ENCODE peak calls at places on chromosomes 5 and 9, in seven cellular contexts. One of them, this sample, is unnamed.

GRCh38 chr5:172834570-172835245 is 657 bp downstream of the ERGIC1 start:
- DNase-seq in fibroblast of lung: no peak
- DNase-seq in A549: no peak
- DNase-seq in IMR-90: no peak
- DNase-seq in H9: peak
- DNase-seq in thyroid gland: no peak
- DNase-seq in endothelial cell: peak
- DNase-seq in this sample: peak

GRCh38 chr5:179407191-179408175 is 62.2 kb upstream of the ADAMTS2 start:
- DNase-seq in fibroblast of lung: no peak
- DNase-seq in A549: no peak
- DNase-seq in IMR-90: no peak
- DNase-seq in H9: no peak
- DNase-seq in thyroid gland: no peak
- DNase-seq in endothelial cell: no peak
- DNase-seq in this sample: no peak

GRCh38 chr5:134267366-134268018 is 41.6 kb upstream of the PPP2CA start:
- DNase-seq in fibroblast of lung: peak
- DNase-seq in A549: no peak
- DNase-seq in IMR-90: peak
- DNase-seq in H9: no peak
- DNase-seq in thyroid gland: no peak
- DNase-seq in endothelial cell: no peak
- DNase-seq in this sample: no peak

GRCh38 chr9:4904322-4905134 is 80.5 kb upstream of the JAK2 start:
- DNase-seq in fibroblast of lung: peak
- DNase-seq in A549: no peak
- DNase-seq in IMR-90: peak
- DNase-seq in H9: no peak
- DNase-seq in thyroid gland: no peak
- DNase-seq in endothelial cell: no peak
- DNase-seq in this sample: no peak

GRCh38 chr9:98708933-98709911 is at the start of gene GABBR2:
- DNase-seq in fibroblast of lung: peak
- DNase-seq in A549: no peak
- DNase-seq in IMR-90: peak
- DNase-seq in H9: peak
- DNase-seq in thyroid gland: peak
- DNase-seq in endothelial cell: peak
- DNase-seq in this sample: peak

GRCh38 chr9:87567047-87567446 is 69.4 kb downstream of the DAPK1 start:
- DNase-seq in fibroblast of lung: no peak
- DNase-seq in A549: no peak
- DNase-seq in IMR-90: no peak
- DNase-seq in H9: no peak
- DNase-seq in thyroid gland: no peak
- DNase-seq in endothelial cell: no peak
- DNase-seq in this sample: no peak

GRCh38 chr5:978051-978450 is 30.6 kb upstream of the NKD2 start:
- DNase-seq in fibroblast of lung: no peak
- DNase-seq in A549: no peak
- DNase-seq in IMR-90: no peak
- DNase-seq in H9: peak
- DNase-seq in thyroid gland: no peak
- DNase-seq in endothelial cell: no peak
- DNase-seq in this sample: no peak

GRCh38 chr5:169964247-169964646 is 16.0 kb downstream of the INSYN2B start:
- DNase-seq in fibroblast of lung: no peak
- DNase-seq in A549: no peak
- DNase-seq in IMR-90: no peak
- DNase-seq in H9: no peak
- DNase-seq in thyroid gland: no peak
- DNase-seq in endothelial cell: no peak
- DNase-seq in this sample: no peak

GRCh38 chr5:97164846-97165245 is 18.2 kb downstream of the RIOK2 start:
- DNase-seq in fibroblast of lung: peak
- DNase-seq in A549: no peak
- DNase-seq in IMR-90: peak
- DNase-seq in H9: no peak
- DNase-seq in thyroid gland: no peak
- DNase-seq in endothelial cell: no peak
- DNase-seq in this sample: no peak

GRCh38 chr9:135342206-135343130 is 137.1 kb upstream of the PPP1R26 start:
- DNase-seq in fibroblast of lung: no peak
- DNase-seq in A549: no peak
- DNase-seq in IMR-90: no peak
- DNase-seq in H9: no peak
- DNase-seq in thyroid gland: no peak
- DNase-seq in endothelial cell: no peak
- DNase-seq in this sample: no peak

GRCh38 chr5:145752947-145753346 is 82.2 kb downstream of the PRELID2 start:
- DNase-seq in fibroblast of lung: peak
- DNase-seq in A549: no peak
- DNase-seq in IMR-90: peak
- DNase-seq in H9: no peak
- DNase-seq in thyroid gland: no peak
- DNase-seq in endothelial cell: no peak
- DNase-seq in this sample: no peak
- TF ChIP-seq CTCF in fibroblast of lung: no peak
- TF ChIP-seq CTCF in A549: no peak
- TF ChIP-seq CTCF in IMR-90: no peak
- TF ChIP-seq CTCF in H9: no peak
- TF ChIP-seq CTCF in thyroid gland: no peak
- TF ChIP-seq CTCF in endothelial cell: no peak
- TF ChIP-seq CTCF in this sample: no peak

DNA sequence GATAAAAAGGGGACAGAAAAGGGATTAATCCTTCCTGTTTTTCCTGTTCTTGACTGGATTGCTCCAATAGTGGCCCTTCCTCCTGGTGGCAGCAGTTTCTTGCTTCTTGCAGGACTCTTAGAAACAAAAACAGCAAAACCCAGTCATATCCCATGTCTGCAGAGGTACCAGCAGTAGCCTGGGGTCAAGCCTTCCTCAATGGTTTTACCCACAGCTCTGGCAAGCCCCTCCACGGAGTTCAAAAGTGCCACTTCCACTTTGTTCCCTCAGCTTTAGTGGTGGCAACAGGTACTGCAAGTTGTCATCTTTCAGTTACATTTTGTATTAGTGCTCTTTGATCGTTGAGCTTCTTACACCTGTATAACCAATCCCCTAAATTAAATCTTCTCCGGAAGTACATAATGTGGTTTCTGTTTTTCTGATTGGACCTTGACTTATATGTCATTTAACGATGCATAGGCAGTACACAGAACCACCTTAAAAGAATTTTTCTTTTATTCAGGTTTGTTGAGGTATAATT is 8.7 kb upstream of the RANBP6 start:
- DNase-seq in fibroblast of lung: no peak
- DNase-seq in A549: peak
- DNase-seq in IMR-90: no peak
- DNase-seq in H9: no peak
- DNase-seq in thyroid gland: no peak
- DNase-seq in endothelial cell: peak
- DNase-seq in this sample: peak
- TF ChIP-seq CTCF in fibroblast of lung: peak
- TF ChIP-seq CTCF in A549: peak
- TF ChIP-seq CTCF in IMR-90: peak
- TF ChIP-seq CTCF in H9: peak
- TF ChIP-seq CTCF in thyroid gland: peak
- TF ChIP-seq CTCF in endothelial cell: peak
- TF ChIP-seq CTCF in this sample: peak

GRCh38 chr5:30438785-30439184 is 754.7 kb upstream of the CDH6 start:
- DNase-seq in fibroblast of lung: no peak
- DNase-seq in A549: no peak
- DNase-seq in IMR-90: no peak
- DNase-seq in H9: no peak
- DNase-seq in thyroid gland: no peak
- DNase-seq in endothelial cell: no peak
- DNase-seq in this sample: no peak
- TF ChIP-seq CTCF in fibroblast of lung: no peak
- TF ChIP-seq CTCF in A549: no peak
- TF ChIP-seq CTCF in IMR-90: no peak
- TF ChIP-seq CTCF in H9: peak
- TF ChIP-seq CTCF in thyroid gland: no peak
- TF ChIP-seq CTCF in endothelial cell: no peak
- TF ChIP-seq CTCF in this sample: no peak

GRCh38 chr5:110594866-110595265 is 131.6 kb downstream of the TMEM232 start:
- DNase-seq in fibroblast of lung: no peak
- DNase-seq in A549: no peak
- DNase-seq in IMR-90: no peak
- DNase-seq in H9: no peak
- DNase-seq in thyroid gland: no peak
- DNase-seq in endothelial cell: no peak
- DNase-seq in this sample: no peak

GRCh38 chr5:110588241-110588962 is 138.1 kb downstream of the TMEM232 start:
- DNase-seq in fibroblast of lung: no peak
- DNase-seq in A549: no peak
- DNase-seq in IMR-90: no peak
- DNase-seq in H9: no peak
- DNase-seq in thyroid gland: no peak
- DNase-seq in endothelial cell: no peak
- DNase-seq in this sample: no peak

GRCh38 chr5:110590187-110590586 is 136.3 kb downstream of the TMEM232 start:
- DNase-seq in fibroblast of lung: peak
- DNase-seq in A549: no peak
- DNase-seq in IMR-90: peak
- DNase-seq in H9: no peak
- DNase-seq in thyroid gland: no peak
- DNase-seq in endothelial cell: no peak
- DNase-seq in this sample: no peak
- TF ChIP-seq CTCF in fibroblast of lung: peak
- TF ChIP-seq CTCF in A549: no peak
- TF ChIP-seq CTCF in IMR-90: peak
- TF ChIP-seq CTCF in H9: peak
- TF ChIP-seq CTCF in thyroid gland: peak
- TF ChIP-seq CTCF in endothelial cell: peak
- TF ChIP-seq CTCF in this sample: peak

DNA sequence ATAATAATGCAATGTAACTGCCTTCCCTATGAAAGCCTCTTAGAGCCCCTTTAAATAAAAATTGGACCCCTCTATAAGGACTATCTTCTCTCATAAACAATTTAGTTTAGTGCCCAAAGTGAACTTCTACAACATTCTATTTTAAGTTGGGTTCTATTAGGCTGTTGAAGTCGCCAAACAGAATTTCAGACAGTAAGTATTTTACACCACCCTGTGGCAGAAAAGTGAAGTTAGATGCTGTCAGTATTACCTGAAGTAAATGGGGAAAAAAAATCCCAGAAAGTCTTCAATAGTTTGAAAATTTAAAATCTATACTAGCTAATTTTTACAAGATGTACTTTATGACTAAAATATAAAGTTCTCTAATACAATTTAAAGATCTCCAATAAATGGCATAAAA is 29.5 kb downstream of the CAAP1 start:
- DNase-seq in fibroblast of lung: peak
- DNase-seq in A549: peak
- DNase-seq in IMR-90: peak
- DNase-seq in H9: no peak
- DNase-seq in thyroid gland: no peak
- DNase-seq in endothelial cell: no peak
- DNase-seq in this sample: no peak
- TF ChIP-seq CTCF in fibroblast of lung: peak
- TF ChIP-seq CTCF in A549: peak
- TF ChIP-seq CTCF in IMR-90: peak
- TF ChIP-seq CTCF in H9: peak
- TF ChIP-seq CTCF in thyroid gland: peak
- TF ChIP-seq CTCF in endothelial cell: peak
- TF ChIP-seq CTCF in this sample: peak

DNA sequence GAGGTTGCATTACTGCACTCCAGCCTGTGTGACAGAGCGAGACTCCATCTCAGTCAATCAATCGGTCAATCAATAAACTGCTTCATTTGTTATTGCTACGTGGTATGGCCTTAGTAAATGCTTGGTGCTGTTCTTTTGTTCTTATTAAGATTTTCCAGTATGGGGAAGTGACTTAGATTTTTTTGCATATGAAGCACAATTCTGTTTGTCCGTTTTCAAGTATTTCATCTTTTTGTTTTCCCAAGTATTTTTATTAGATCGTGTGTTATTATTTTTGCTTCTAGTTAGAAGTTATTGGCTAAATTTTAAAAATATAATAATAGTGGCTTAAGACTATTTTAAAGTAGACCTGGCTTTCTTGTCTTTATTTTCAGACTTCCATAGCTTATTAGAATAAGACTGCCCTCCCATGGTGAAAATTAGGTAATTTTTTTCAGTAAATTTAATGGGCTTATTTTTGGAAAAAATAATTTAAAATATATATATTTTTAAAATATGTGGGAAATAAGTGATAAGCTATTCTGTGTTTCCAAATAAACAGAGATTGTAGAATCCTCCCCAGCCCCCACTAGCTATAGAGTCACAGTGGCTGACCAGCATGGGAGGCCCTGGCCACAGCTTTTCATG is 14.7 kb upstream of the OMD start:
- DNase-seq in fibroblast of lung: no peak
- DNase-seq in A549: no peak
- DNase-seq in IMR-90: peak
- DNase-seq in H9: no peak
- DNase-seq in thyroid gland: no peak
- DNase-seq in endothelial cell: no peak
- DNase-seq in this sample: no peak
- TF ChIP-seq CTCF in fibroblast of lung: peak
- TF ChIP-seq CTCF in A549: peak
- TF ChIP-seq CTCF in IMR-90: peak
- TF ChIP-seq CTCF in H9: peak
- TF ChIP-seq CTCF in thyroid gland: no peak
- TF ChIP-seq CTCF in endothelial cell: peak
- TF ChIP-seq CTCF in this sample: no peak

DNA sequence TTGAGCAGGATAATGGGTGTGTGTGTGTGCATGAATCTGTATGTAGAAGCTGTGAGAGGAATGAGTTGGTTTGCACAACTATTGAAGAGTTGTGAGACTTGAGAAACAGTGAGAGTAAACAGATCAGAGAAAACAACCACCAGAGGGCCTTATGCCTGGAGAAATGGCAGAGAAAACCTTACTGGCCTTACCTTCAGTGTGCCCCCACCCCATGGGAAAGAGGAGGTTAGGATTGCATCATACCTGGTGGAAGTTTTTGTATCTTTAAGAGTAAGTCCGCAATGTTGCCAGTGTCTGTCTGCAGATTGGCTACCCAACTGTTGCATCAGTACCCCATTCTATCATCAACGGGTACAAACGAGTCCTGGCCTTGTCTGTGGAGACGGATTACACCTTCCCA is 1909.4 kb upstream of the WWC1 start:
- DNase-seq in fibroblast of lung: no peak
- DNase-seq in A549: no peak
- DNase-seq in IMR-90: no peak
- DNase-seq in H9: peak
- DNase-seq in thyroid gland: no peak
- DNase-seq in endothelial cell: no peak
- DNase-seq in this sample: no peak
- TF ChIP-seq CTCF in fibroblast of lung: no peak
- TF ChIP-seq CTCF in A549: no peak
- TF ChIP-seq CTCF in IMR-90: no peak
- TF ChIP-seq CTCF in H9: peak
- TF ChIP-seq CTCF in thyroid gland: no peak
- TF ChIP-seq CTCF in endothelial cell: no peak
- TF ChIP-seq CTCF in this sample: no peak